ENCODE peak calls at places on chromosomes 11 and 22, in six cellular contexts. P is IMR-90; E is stimulated activated CD4-positive, alpha-beta T cell treated with anti-CD3 and anti-CD28 coated beads, TNF-alpha, amount 100 ng/mL, for 1 hour; J is mammary epithelial cell; A is stimulated activated naive B cell treated with anti-CD40 and anti-IgM and Interleukin-4, amounts not matched to agents 10 μg/mL and 1 μg/mL and 100 μg/mL, for 72 hours; Z is pancreas. K is an unnamed sample.

GRCh38 chr22:20483771-20484170 is 11.8 kb downstream of the KLHL22 start:
- DNase-seq in P (no peak), E (no peak), J (no peak), A (no peak), Z (no peak), K (no peak)

GRCh38 chr22:31337178-31337577 is 9.0 kb downstream of the PATZ1 start:
- DNase-seq in P (peak), E (no peak), J (peak), A (no peak), Z (no peak), K (no peak)

GRCh38 chr11:26593686-26594085 is 21.6 kb upstream of the MUC15 start:
- DNase-seq in P (no peak), E (no peak), J (no peak), A (no peak), Z (no peak), K (no peak)

GRCh38 chr11:122714021-122714420 is 58.5 kb downstream of the UBASH3B start:
- DNase-seq in P (no peak), E (no peak), J (no peak), A (peak), Z (no peak), K (no peak)

GRCh38 chr22:50008151-50009040 is 4.2 kb downstream of the IL17REL start:
- DNase-seq in P (no peak), E (no peak), J (no peak), A (no peak), Z (no peak), K (no peak)

GRCh38 chr11:46895821-46896220 is 22.5 kb downstream of the LRP4 start:
- DNase-seq in P (no peak), E (no peak), J (no peak), A (no peak), Z (peak), K (no peak)

GRCh38 chr11:69229521-69229920 is 64.4 kb upstream of the MYEOV start:
- DNase-seq in P (no peak), E (no peak), J (no peak), A (no peak), Z (no peak), K (no peak)

GRCh38 chr11:128548655-128549255 is 38.6 kb downstream of the ETS1 start:
- DNase-seq in P (peak), E (no peak), J (no peak), A (no peak), Z (peak), K (no peak)

GRCh38 chr11:131773626-131774025 is 403.2 kb downstream of the NTM start:
- DNase-seq in P (peak), E (no peak), J (no peak), A (no peak), Z (no peak), K (peak)

GRCh38 chr22:44583854-44584253 is 85.8 kb upstream of the RTL6 start:
- DNase-seq in P (no peak), E (no peak), J (no peak), A (no peak), Z (no peak), K (no peak)

GRCh38 chr11:62707277-62707771 is at the start of the genes BSCL2 and GNG3:
- DNase-seq in P (no peak), E (no peak), J (no peak), A (no peak), Z (peak), K (no peak)

GRCh38 chr22:27576413-27576812 is 225.1 kb downstream of the MN1 start:
- DNase-seq in P (no peak), E (no peak), J (peak), A (no peak), Z (no peak), K (no peak)

GRCh38 chr22:20533879-20534265 is 26.5 kb downstream of the MED15 start:
- DNase-seq in P (no peak), E (no peak), J (no peak), A (no peak), Z (no peak), K (no peak)

GRCh38 chr22:38398609-38399401 is 56.2 kb downstream of the KCNJ4 start:
- DNase-seq in P (peak), E (peak), J (peak), A (peak), Z (peak), K (peak)

GRCh38 chr11:120031612-120032600 is 106.0 kb downstream of the TRIM29 start:
- DNase-seq in P (no peak), E (no peak), J (no peak), A (no peak), Z (no peak), K (no peak)

GRCh38 chr11:11207428-11207827 is 145.6 kb downstream of the CSNK2A3 start:
- DNase-seq in P (no peak), E (no peak), J (no peak), A (no peak), Z (no peak), K (no peak)

GRCh38 chr11:132944557-132944920 is 587.8 kb downstream of the OPCML start:
- DNase-seq in P (no peak), E (no peak), J (no peak), A (no peak), Z (no peak), K (no peak)

GRCh38 chr11:3220521-3221407 is 2.2 kb upstream of the MRGPRG start:
- DNase-seq in P (no peak), E (no peak), J (no peak), A (no peak), Z (no peak), K (no peak)

GRCh38 chr11:86245369-86246292 is 1.1 kb downstream of the EED start:
- DNase-seq in P (peak), E (no peak), J (peak), A (peak), Z (peak), K (peak)

GRCh38 chr11:74169736-74170458 is 905 bp downstream of the C2CD3 start:
- DNase-seq in P (no peak), E (no peak), J (no peak), A (no peak), Z (no peak), K (no peak)

GRCh38 chr11:8263109-8263768 is 439 bp downstream of the LMO1 start:
- DNase-seq in P (no peak), E (no peak), J (no peak), A (no peak), Z (no peak), K (no peak)

GRCh38 chr11:86183694-86184093 is 60.9 kb upstream of the EED start:
- DNase-seq in P (peak), E (no peak), J (peak), A (no peak), Z (no peak), K (no peak)

GRCh38 chr11:6251120-6251733 is 8.4 kb upstream of the CCKBR start:
- DNase-seq in P (peak), E (no peak), J (peak), A (no peak), Z (peak), K (peak)

GRCh38 chr11:61007971-61008896 is 36.8 kb downstream of the CD6 start:
- DNase-seq in P (no peak), E (no peak), J (no peak), A (no peak), Z (peak), K (no peak)

GRCh38 chr11:94469416-94469815 is 24.2 kb downstream of the MRE11 start:
- DNase-seq in P (peak), E (no peak), J (no peak), A (no peak), Z (no peak), K (no peak)